ENCODE peak calls at places on chromosomes 12 and 14, in five cellular contexts. M, V, H, O and C are unnamed samples.

GRCh38 chr12:120903382-120903817 is 758 bp downstream of the SPPL3 start:
- DNase-seq in M (peak), H (peak), O (peak), V (peak), C (peak)

GRCh38 chr14:95137164-95137803 is 20.0 kb downstream of the DICER1 start:
- DNase-seq in H (no peak), V (no peak), M (no peak), O (no peak), C (no peak)

GRCh38 chr12:3600951-3601350 is 109.9 kb downstream of the PRMT8 start:
- DNase-seq in V (no peak), O (no peak), M (no peak), H (no peak), C (no peak)

GRCh38 chr12:7638764-7639570 is 26.7 kb downstream of the APOBEC1 start:
- DNase-seq in O (peak), H (peak), M (peak), V (peak), C (no peak)

GRCh38 chr12:1466481-1467260 is 127.7 kb downstream of the FBXL14 start:
- DNase-seq in M (no peak), O (no peak), H (no peak), V (no peak), C (no peak)

GRCh38 chr12:57085999-57086950 is 2.6 kb upstream of the NAB2 start:
- DNase-seq in O (peak), M (no peak), H (peak), V (no peak), C (peak)

GRCh38 chr12:2633176-2633824 is 161.5 kb upstream of the FKBP4 start:
- DNase-seq in O (no peak), V (no peak), M (no peak), H (no peak), C (no peak)

GRCh38 chr12:9880532-9880931 is 757 bp upstream of the KLRF2 start:
- DNase-seq in V (no peak), M (no peak), H (no peak), O (no peak), C (no peak)

GRCh38 chr12:10015450-10015849 is 5.0 kb downstream of the CLEC12B start:
- DNase-seq in M (no peak), V (no peak), H (no peak), O (no peak), C (no peak)

GRCh38 chr14:92844220-92844619 is 50.1 kb downstream of the GOLGA5 start:
- DNase-seq in V (no peak), O (no peak), M (peak), H (no peak), C (no peak)

GRCh38 chr12:132187646-132188450 is 43.6 kb downstream of the NOC4L start:
- DNase-seq in M (no peak), O (no peak), H (no peak), V (no peak), C (no peak)

GRCh38 chr12:7588703-7589329 is 76.9 kb downstream of the APOBEC1 start:
- DNase-seq in V (peak), M (peak), O (peak), H (peak), C (no peak)

GRCh38 chr12:57740656-57741412 is 2.3 kb upstream of the AGAP2 start:
- DNase-seq in M (peak), V (no peak), O (no peak), H (no peak), C (no peak)

GRCh38 chr12:49868449-49868848 is 25.5 kb upstream of the BCDIN3D start:
- DNase-seq in O (peak), V (no peak), H (no peak), M (no peak), C (no peak)

GRCh38 chr12:98951401-98951800 is 306.3 kb downstream of the APAF1 start:
- DNase-seq in M (no peak), H (no peak), O (no peak), V (no peak), C (no peak)

GRCh38 chr12:4272014-4272975 is 1.3 kb upstream of the CCND2 start:
- DNase-seq in V (peak), H (peak), M (peak), O (peak), C (peak)

GRCh38 chr14:80978403-80978802 is 23.0 kb downstream of the TSHR start:
- DNase-seq in O (no peak), M (no peak), V (no peak), H (no peak), C (no peak)

GRCh38 chr12:115439008-115439601 is 755.1 kb upstream of the TBX3 start:
- DNase-seq in M (no peak), V (no peak), H (no peak), O (no peak), C (no peak)

GRCh38 chr14:95515080-95515489 is 1.4 kb downstream of the SYNE3 start:
- DNase-seq in O (peak), M (no peak), H (no peak), V (no peak), C (peak)

GRCh38 chr12:1606021-1606622 is 11.7 kb upstream of the FBXL14 start:
- DNase-seq in O (peak), H (peak), V (peak), M (peak), C (peak)

GRCh38 chr12:16914853-16915252 is 308.9 kb upstream of the LMO3 start:
- DNase-seq in O (no peak), V (no peak), M (no peak), H (no peak), C (no peak)

GRCh38 chr14:33847066-33847465 is 103.8 kb downstream of the EGLN3 start:
- DNase-seq in M (no peak), V (no peak), O (no peak), H (peak), C (no peak)

GRCh38 chr12:52279683-52280318 is 5.4 kb downstream of the KRT86 start:
- DNase-seq in M (no peak), V (no peak), H (no peak), O (peak), C (no peak)

GRCh38 chr14:84250863-84251262 is 1279.1 kb upstream of the FLRT2 start:
- DNase-seq in M (no peak), H (no peak), V (no peak), O (no peak), C (no peak)

GRCh38 chr12:110330544-110330943 is 49.5 kb downstream of the ATP2A2 start:
- DNase-seq in V (no peak), O (no peak), M (no peak), H (peak), C (no peak)

GRCh38 chr14:54200726-54201125 is 196.1 kb upstream of the CDKN3 start:
- DNase-seq in M (no peak), V (no peak), O (no peak), H (peak), C (no peak)

GRCh38 chr12:76866726-76867125 is 12.1 kb downstream of the CSRP2 start:
- DNase-seq in H (peak), V (no peak), O (peak), M (no peak), C (no peak)

GRCh38 chr12:109273354-109273753 is 35.7 kb downstream of the FOXN4 start:
- DNase-seq in H (no peak), V (no peak), M (no peak), O (peak), C (no peak)

GRCh38 chr14:68523994-68524725 is 268.7 kb downstream of the ZFP36L1 start:
- DNase-seq in M (no peak), V (peak), H (peak), O (peak), C (no peak)

GRCh38 chr12:46907791-46908190 is 82.0 kb upstream of the SLC38A4 start:
- DNase-seq in O (no peak), V (no peak), H (no peak), M (no peak), C (no peak)

GRCh38 chr12:70646850-70647249 is 9.6 kb upstream of the PTPRB start:
- DNase-seq in V (no peak), H (no peak), M (no peak), O (no peak), C (no peak)

GRCh38 chr12:93137656-93138612 is 208.8 kb upstream of the EEA1 start:
- DNase-seq in O (no peak), H (peak), V (peak), M (no peak), C (peak)

GRCh38 chr12:7121324-7121723 is 7.4 kb downstream of the RBP5 start:
- DNase-seq in M (no peak), V (no peak), O (no peak), H (no peak), C (no peak)

GRCh38 chr12:97159397-97159796 is 252.3 kb downstream of the NEDD1 start:
- DNase-seq in O (no peak), H (no peak), M (no peak), V (no peak), C (no peak)

GRCh38 chr12:52871291-52871961 is 22.6 kb upstream of the KRT78 start:
- DNase-seq in H (peak), M (no peak), V (peak), O (no peak), C (no peak)

GRCh38 chr14:68884031-68885030 is 91.5 kb upstream of the ZFP36L1 start:
- DNase-seq in O (no peak), V (no peak), M (no peak), H (peak), C (no peak)

GRCh38 chr14:22509751-22510300 is 79.2 kb downstream of the DAD1 start:
- DNase-seq in H (no peak), V (no peak), M (no peak), O (no peak), C (no peak)

GRCh38 chr12:106605254-106605653 is 22.4 kb downstream of the RFX4 start:
- DNase-seq in O (no peak), M (no peak), V (no peak), H (no peak), C (no peak)

GRCh38 chr12:49903700-49904423 is at the start of gene FAIM2:
- DNase-seq in M (no peak), V (no peak), O (peak), H (peak), C (no peak)

GRCh38 chr14:100213956-100214767 is 24.8 kb upstream of the YY1 start:
- DNase-seq in V (peak), O (peak), M (no peak), H (peak), C (peak)

GRCh38 chr14:100215330-100215885 is 23.5 kb upstream of the YY1 start:
- DNase-seq in H (no peak), V (no peak), O (peak), M (no peak), C (no peak)

GRCh38 chr14:100212476-100213333 is 26.2 kb upstream of the YY1 start:
- DNase-seq in O (no peak), M (no peak), H (no peak), V (no peak), C (no peak)

GRCh38 chr14:100213587-100213955 is 25.4 kb upstream of the YY1 start:
- DNase-seq in V (no peak), H (no peak), O (no peak), M (no peak), C (no peak)

GRCh38 chr14:100214768-100215079 is 24.2 kb upstream of the YY1 start:
- DNase-seq in M (no peak), V (no peak), O (no peak), H (no peak), C (no peak)
- H3K4me3 ChIP-seq in M (peak), V (no peak), O (no peak), H (peak), C (peak)

GRCh38 chr14:75259946-75260545 is 18.6 kb upstream of the FOS start:
- DNase-seq in H (peak), O (no peak), M (no peak), V (no peak), C (no peak)
- H3K4me3 ChIP-seq in H (peak), O (peak), M (no peak), V (no peak), C (no peak)

GRCh38 chr14:50085570-50086315 is 30.6 kb downstream of the VCPKMT start:
- DNase-seq in H (peak), V (no peak), M (peak), O (no peak), C (no peak)

GRCh38 chr14:50084666-50085065 is 31.7 kb downstream of the VCPKMT start:
- DNase-seq in V (no peak), O (no peak), M (no peak), H (no peak), C (no peak)

GRCh38 chr14:50082784-50083466 is 33.4 kb downstream of the VCPKMT start:
- DNase-seq in H (no peak), O (no peak), M (peak), V (no peak), C (no peak)

GRCh38 chr14:50083467-50084337 is 32.7 kb downstream of the VCPKMT start:
- DNase-seq in V (no peak), M (no peak), H (no peak), O (no peak), C (no peak)

DNA sequence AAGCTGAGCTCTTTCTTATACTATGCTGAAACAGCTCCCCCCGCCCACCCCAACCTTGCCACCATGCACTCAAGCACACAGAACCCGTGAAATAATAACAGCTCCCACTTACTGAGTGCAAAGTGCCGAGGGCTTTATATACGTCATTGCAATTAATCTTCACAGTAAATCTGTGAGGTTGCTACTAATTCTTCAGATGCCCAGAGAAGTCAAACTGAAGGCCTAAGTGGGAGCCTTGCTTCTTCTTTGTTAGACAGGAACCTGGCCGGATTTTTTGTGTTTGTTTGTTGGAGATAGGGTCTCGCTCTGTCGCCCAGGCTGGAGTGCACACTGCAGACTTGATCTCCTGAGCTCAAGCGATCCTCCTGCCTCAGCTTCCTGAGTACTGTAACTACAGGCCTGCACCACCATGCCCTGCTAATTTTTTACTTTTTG is 34.0 kb downstream of the VCPKMT start:
- DNase-seq in O (no peak), M (no peak), V (no peak), H (no peak), C (no peak)
- H3K4me3 ChIP-seq in O (no peak), M (peak), V (no peak), H (no peak), C (no peak)

DNA sequence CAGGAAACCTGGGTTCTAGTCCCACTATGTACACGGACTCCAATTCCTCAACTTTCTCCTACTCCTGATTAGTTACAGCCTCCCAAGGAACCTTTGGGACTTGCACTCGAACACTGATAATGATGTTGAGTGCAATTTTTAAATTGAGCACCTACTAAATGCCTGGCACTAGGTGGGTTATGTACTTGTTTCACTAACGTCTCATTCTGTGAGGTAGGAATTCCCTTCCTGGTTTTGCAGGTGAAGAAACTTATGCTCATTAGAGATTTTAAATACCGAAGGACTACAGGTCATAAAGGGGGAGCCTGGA is 536 bp downstream of the PARPBP start:
- DNase-seq in O (no peak), M (no peak), H (no peak), V (no peak), C (no peak)
- H3K4me3 ChIP-seq in O (peak), M (peak), H (peak), V (peak), C (peak)

GRCh38 chr14:91323671-91324605 is 79.4 kb upstream of the GPR68 start:
- DNase-seq in H (peak), O (peak), M (peak), V (peak), C (peak)
- H3K4me3 ChIP-seq in H (peak), O (no peak), M (peak), V (no peak), C (peak)

GRCh38 chr14:97219356-97220017 is 422.3 kb downstream of the VRK1 start:
- DNase-seq in H (no peak), M (no peak), V (no peak), O (no peak), C (peak)

GRCh38 chr14:97218336-97218712 is 421.1 kb downstream of the VRK1 start:
- DNase-seq in M (no peak), O (peak), V (no peak), H (no peak), C (no peak)

GRCh38 chr14:97221572-97221971 is 424.4 kb downstream of the VRK1 start:
- DNase-seq in V (no peak), M (no peak), H (no peak), O (no peak), C (no peak)

GRCh38 chr14:97217094-97217885 is 420.1 kb downstream of the VRK1 start:
- DNase-seq in H (no peak), M (no peak), O (peak), V (no peak), C (no peak)

DNA sequence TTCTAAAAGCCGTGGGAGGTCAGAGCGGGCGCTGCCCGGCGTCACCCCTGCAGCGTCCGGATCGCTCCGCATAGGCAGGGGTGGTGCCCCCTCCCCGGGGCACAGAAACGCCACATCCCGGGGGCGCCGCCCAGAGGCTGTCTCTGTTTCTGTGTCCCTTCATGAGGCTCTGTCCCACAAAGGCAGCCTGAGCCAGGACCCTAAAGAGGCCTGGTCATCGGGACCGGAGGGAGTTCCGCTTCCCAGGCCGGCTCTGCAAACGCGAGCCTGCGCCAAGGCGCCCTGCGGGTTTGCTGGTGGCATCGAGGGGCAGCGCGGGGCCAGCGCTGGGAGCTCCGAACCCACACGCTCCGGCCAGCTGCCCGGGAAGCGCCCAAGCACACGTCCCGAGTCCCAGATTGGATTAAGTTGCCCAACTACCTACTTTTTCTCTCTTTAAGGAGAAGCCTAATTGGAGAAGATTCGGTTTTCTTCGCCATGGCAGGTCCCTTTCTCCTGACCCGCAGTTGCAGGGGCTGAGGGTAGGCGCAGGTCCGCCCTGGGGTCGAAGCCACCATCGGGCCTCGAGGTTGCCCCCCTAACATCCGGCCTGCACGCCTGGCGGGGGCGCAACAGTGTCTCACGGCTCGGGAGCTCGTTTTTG is 421.7 kb downstream of the VRK1 start:
- DNase-seq in V (no peak), H (no peak), M (no peak), O (peak), C (no peak)
- H3K4me3 ChIP-seq in V (peak), H (no peak), M (no peak), O (peak), C (peak)

GRCh38 chr12:42235426-42235825 is 2.6 kb downstream of the YAF2 start:
- DNase-seq in H (no peak), O (no peak), M (no peak), V (peak), C (no peak)
- H3K4me3 ChIP-seq in H (no peak), O (peak), M (peak), V (no peak), C (no peak)